ENCODE peak calls at places on chromosomes 6 and 20, in eight cellular contexts. U is GM12865, V is fibroblast of mammary gland, E is stomach, T is uterus, N is pancreas, Y is tibial artery, D is vagina. B is an unnamed sample.

GRCh38 chr6:113596477-113596876 is 260.7 kb upstream of the MARCKS start:
- DNase-seq in U (no peak), V (no peak), E (no peak), T (no peak), N (no peak), Y (no peak), D (no peak), B (no peak)

GRCh38 chr6:169806718-169807117 is 55.3 kb downstream of the ERMARD start:
- DNase-seq in U (no peak), V (no peak), E (no peak), T (no peak), N (no peak), Y (no peak), D (peak; percentile 46), B (no peak)

GRCh38 chr6:25519856-25520255 is 132.2 kb upstream of the SCGN start:
- DNase-seq in U (no peak), V (no peak), E (no peak), T (no peak), N (no peak), Y (no peak), D (no peak), B (peak; percentile 5)

GRCh38 chr20:17612287-17612974 is 42.6 kb downstream of the DSTN start:
- DNase-seq in U (no peak), V (peak; percentile 54), E (no peak), T (no peak), N (peak; percentile 85), Y (peak; percentile 47), D (no peak), B (peak; percentile 62)

GRCh38 chr6:119349041-119349340 is 570 bp downstream of the MAN1A1 start:
- DNase-seq in U (no peak), V (no peak), E (peak; percentile 26), T (no peak), N (no peak), Y (no peak), D (no peak), B (no peak)

GRCh38 chr20:49768204-49769124 is 44.2 kb upstream of the SLC9A8 start:
- DNase-seq in U (peak; percentile 55), V (peak; percentile 86), E (peak; percentile 73), T (peak; percentile 81), N (no peak), Y (peak; percentile 67), D (no peak), B (peak; percentile 93)

GRCh38 chr6:148887181-148887580 is 140.4 kb downstream of the UST start:
- DNase-seq in U (no peak), V (peak; percentile 39), E (peak; percentile 45), T (no peak), N (peak; percentile 82), Y (no peak), D (no peak), B (peak; percentile 16)

GRCh38 chr6:157113389-157113788 is 209.9 kb downstream of the TMEM242 start:
- DNase-seq in U (no peak), V (no peak), E (no peak), T (no peak), N (no peak), Y (no peak), D (no peak), B (no peak)

GRCh38 chr20:23048283-23049200 is 930 bp downstream of the THBD start:
- DNase-seq in U (no peak), V (peak; percentile 44), E (peak; percentile 79), T (peak; percentile 24), N (peak; percentile 81), Y (peak; percentile 48), D (no peak), B (no peak)

GRCh38 chr6:84028350-84028749 is 5.2 kb upstream of the MRAP2 start:
- DNase-seq in U (no peak), V (no peak), E (no peak), T (no peak), N (no peak), Y (no peak), D (no peak), B (no peak)

GRCh38 chr6:69719602-69720193 is 77.1 kb downstream of the LMBRD1 start:
- DNase-seq in U (peak; percentile 50), V (peak; percentile 42), E (no peak), T (no peak), N (no peak), Y (no peak), D (no peak), B (peak; percentile 42)

GRCh38 chr6:170522565-170523183 is 30.4 kb downstream of the PSMB1 start:
- DNase-seq in U (no peak), V (peak; percentile 16), E (no peak), T (no peak), N (no peak), Y (no peak), D (no peak), B (no peak)

GRCh38 chr20:61186771-61187170 is 65.3 kb upstream of the CDH4 start:
- DNase-seq in U (no peak), V (peak; percentile 35), E (no peak), T (no peak), N (no peak), Y (no peak), D (no peak), B (no peak)

GRCh38 chr6:235763-236360 is 56.4 kb upstream of the DUSP22 start:
- DNase-seq in U (peak; percentile 87), V (peak; percentile 50), E (no peak), T (peak; percentile 37), N (no peak), Y (no peak), D (no peak), B (peak; percentile 64)

GRCh38 chr6:151096255-151096612 is 143.5 kb upstream of the AKAP12 start:
- DNase-seq in U (no peak), V (peak; percentile 45), E (no peak), T (no peak), N (no peak), Y (no peak), D (no peak), B (no peak)

GRCh38 chr6:85449818-85450577 is at the start of gene NT5E:
- DNase-seq in U (peak; percentile 87), V (peak; percentile 75), E (peak; percentile 79), T (peak; percentile 74), N (peak; percentile 83), Y (peak; percentile 83), D (no peak), B (peak; percentile 90)

GRCh38 chr6:128491041-128491642 is 29.3 kb downstream of the PTPRK start:
- DNase-seq in U (no peak), V (no peak), E (no peak), T (no peak), N (no peak), Y (no peak), D (no peak), B (peak; percentile 50)

GRCh38 chr6:161866570-161866969 is 592.7 kb upstream of the AGPAT4 start:
- DNase-seq in U (no peak), V (no peak), E (no peak), T (no peak), N (no peak), Y (no peak), D (no peak), B (no peak)

GRCh38 chr6:42808492-42809483 is 26.9 kb downstream of the BICRAL start:
- DNase-seq in U (no peak), V (no peak), E (no peak), T (peak; percentile 63), N (no peak), Y (no peak), D (no peak), B (no peak)

GRCh38 chr6:42805297-42805861 is 23.5 kb downstream of the BICRAL start:
- DNase-seq in U (no peak), V (no peak), E (no peak), T (no peak), N (no peak), Y (no peak), D (no peak), B (no peak)
- TF ChIP-seq CTCF in U (no peak), V (no peak), E (no peak), T (no peak), N (no peak), Y (no peak), D (no peak), B (no peak)

GRCh38 chr20:58649288-58650180 is 1.5 kb upstream of the STX16 start:
- DNase-seq in U (peak; percentile 22), V (no peak), E (peak; percentile 34), T (no peak), N (peak; percentile 78), Y (peak; percentile 23), D (peak; percentile 72), B (no peak)

GRCh38 chr20:58647814-58648501 is 3.1 kb upstream of the STX16 start:
- DNase-seq in U (no peak), V (peak; percentile 86), E (no peak), T (peak; percentile 64), N (no peak), Y (peak; percentile 24), D (peak; percentile 22), B (peak; percentile 89)

GRCh38 chr20:58646703-58647102 is 4.4 kb upstream of the STX16 start:
- DNase-seq in U (no peak), V (no peak), E (no peak), T (no peak), N (no peak), Y (no peak), D (peak; percentile 4), B (no peak)

GRCh38 chr20:58645277-58645968 is 5.7 kb upstream of the STX16 start:
- DNase-seq in U (no peak), V (peak; percentile 86), E (no peak), T (peak; percentile 55), N (no peak), Y (peak; percentile 13), D (peak; percentile 67), B (peak; percentile 89)

GRCh38 chr20:58647162-58647813 is 3.8 kb upstream of the STX16 start:
- DNase-seq in U (peak; percentile 27), V (no peak), E (no peak), T (no peak), N (no peak), Y (peak; percentile 17), D (peak; percentile 28), B (no peak)
- H3K4me3 ChIP-seq in U (no peak overlapping the region), V (no peak overlapping the region), E (no peak overlapping the region), T (no peak overlapping the region), N (no peak overlapping the region), Y (no peak overlapping the region), D (no peak overlapping the region), B (no peak overlapping the region)

GRCh38 chr6:133247581-133247980 is 6.4 kb downstream of the EYA4 start:
- DNase-seq in U (no peak), V (no peak), E (no peak), T (no peak), N (no peak), Y (no peak), D (no peak), B (no peak)
- TF ChIP-seq CTCF in U (no peak), V (no peak), E (no peak), T (no peak), N (no peak), Y (no peak), D (no peak), B (no peak)

GRCh38 chr6:129575378-129576118 is 134.4 kb downstream of the ARHGAP18 start:
- DNase-seq in U (no peak), V (peak; percentile 74), E (no peak), T (no peak), N (no peak), Y (no peak), D (no peak), B (peak; percentile 75)
- H3K4me3 ChIP-seq in U (no peak overlapping the region), V (no peak overlapping the region), E (no peak overlapping the region), T (peak overlapping the region; percentile 14), N (no peak overlapping the region), Y (peak overlapping the region; percentile 34), D (no peak overlapping the region), B (no peak overlapping the region)